ENCODE peak calls at places on chromosomes 11 and 22, in six cellular contexts. L is NCI-H774; C is HEK293T; U is naive B cell; H is stimulated activated CD8-positive, alpha-beta memory T cell treated with anti-CD3 and anti-CD28 coated beads, Interleukin-2, amount 100 ng/mL, for 48 hours; J is heart right ventricle. Q is an unnamed sample.

GRCh38 chr22:30336752-30337460 is 10.2 kb upstream of the TBC1D10A start:
- DNase-seq in L (no peak), C (no peak), U (no peak), H (no peak), J (peak), Q (no peak)

GRCh38 chr11:9320047-9320446 is 5.7 kb upstream of the TMEM41B start:
- DNase-seq in L (no peak), C (no peak), U (no peak), H (no peak), J (no peak), Q (no peak)

GRCh38 chr11:67493548-67494370 is 10.9 kb downstream of the AIP start:
- DNase-seq in L (no peak), C (no peak), U (no peak), H (no peak), J (no peak), Q (no peak)

GRCh38 chr22:49574205-49574604 is 253.5 kb downstream of the BRD1 start:
- DNase-seq in L (no peak), C (no peak), U (no peak), H (no peak), J (no peak), Q (no peak)

GRCh38 chr11:119319702-119320592 is 3.0 kb upstream of the MCAM start:
- DNase-seq in L (no peak), C (no peak), U (no peak), H (no peak), J (peak), Q (no peak)

GRCh38 chr11:61153593-61154090 is 7.6 kb downstream of the VPS37C start:
- DNase-seq in L (no peak), C (no peak), U (no peak), H (no peak), J (no peak), Q (no peak)

GRCh38 chr22:45335854-45336492 is 26.2 kb downstream of the FAM118A start:
- DNase-seq in L (no peak), C (no peak), U (no peak), H (no peak), J (no peak), Q (no peak)

GRCh38 chr22:44318751-44319150 is 6.0 kb upstream of the SHISAL1 start:
- DNase-seq in L (no peak), C (no peak), U (no peak), H (no peak), J (no peak), Q (no peak)

GRCh38 chr11:20518323-20518834 is 81.0 kb upstream of the SLC6A5 start:
- DNase-seq in L (peak), C (no peak), U (no peak), H (no peak), J (no peak), Q (no peak)

GRCh38 chr11:2777871-2778629 is 78.3 kb upstream of the KCNQ1OT1 start:
- DNase-seq in L (no peak), C (no peak), U (no peak), H (no peak), J (peak), Q (no peak)

GRCh38 chr11:32713496-32713895 is 81.0 kb downstream of the CCDC73 start:
- DNase-seq in L (no peak), C (peak), U (peak), H (no peak), J (no peak), Q (no peak)

GRCh38 chr22:32355760-32356159 is 1.9 kb upstream of the RFPL3 start:
- DNase-seq in L (no peak), C (no peak), U (no peak), H (no peak), J (no peak), Q (no peak)

GRCh38 chr22:41699264-41700104 is at the start of gene MEI1:
- DNase-seq in L (no peak), C (no peak), U (peak), H (peak), J (peak), Q (no peak)

GRCh38 chr11:27468209-27468608 is 4.4 kb downstream of the LGR4 start:
- DNase-seq in L (no peak), C (no peak), U (no peak), H (no peak), J (no peak), Q (no peak)

GRCh38 chr11:66969584-66970205 is 5.4 kb upstream of the C11orf86 start:
- DNase-seq in L (no peak), C (no peak), U (no peak), H (no peak), J (no peak), Q (no peak)

GRCh38 chr11:19524171-19524671 is 188.4 kb upstream of the NAV2 start:
- DNase-seq in L (no peak), C (peak), U (no peak), H (no peak), J (no peak), Q (no peak)

GRCh38 chr22:37924386-37925065 is 18.4 kb downstream of the MICALL1 start:
- DNase-seq in L (no peak), C (no peak), U (no peak), H (no peak), J (no peak), Q (no peak)

GRCh38 chr11:122267602-122268001 is 151.6 kb upstream of the BLID start:
- DNase-seq in L (no peak), C (no peak), U (no peak), H (no peak), J (no peak), Q (no peak)

GRCh38 chr11:135027461-135027860 is 615.4 kb upstream of the B3GAT1 start:
- DNase-seq in L (no peak), C (peak), U (no peak), H (no peak), J (peak), Q (no peak)